ENCODE peak calls at places on chromosomes 3 and 15, in four cellular contexts. G, D, Z and T are unnamed samples.

GRCh38 chr3:146577662-146578061 is 27.5 kb downstream of the PLSCR5 start:
- DNase-seq in G (peak; percentile 52), D (peak; percentile 88), Z (peak; percentile 58), T (no peak)

GRCh38 chr3:50660386-50660785 is 14.3 kb upstream of the DOCK3 start:
- DNase-seq in G (no peak), D (no peak), Z (no peak), T (no peak)

GRCh38 chr3:73453676-73454075 is 171.1 kb downstream of the PDZRN3 start:
- DNase-seq in G (no peak), D (peak; percentile 23), Z (no peak), T (no peak)

GRCh38 chr3:9349321-9350117 is 13.3 kb upstream of the THUMPD3 start:
- DNase-seq in G (peak; percentile 43), D (peak; percentile 70), Z (no peak), T (no peak)

GRCh38 chr15:78637776-78638435 is 3.1 kb downstream of the CHRNB4 start:
- DNase-seq in G (no peak), D (no peak), Z (no peak), T (no peak)

GRCh38 chr3:156304406-156304805 is 184.0 kb downstream of the KCNAB1 start:
- DNase-seq in G (no peak), D (peak; percentile 60), Z (no peak), T (no peak)

GRCh38 chr3:48429416-48430358 is at the start of gene PLXNB1:
- DNase-seq in G (peak; percentile 84), D (peak; percentile 70), Z (peak; percentile 95), T (peak; percentile 59)

GRCh38 chr15:81336568-81336967 is 12.6 kb upstream of the STARD5 start:
- DNase-seq in G (peak; percentile 50), D (peak; percentile 58), Z (no peak), T (no peak)

GRCh38 chr15:48802867-48803266 is 8.0 kb downstream of the CEP152 start:
- DNase-seq in G (peak; percentile 11), D (peak; percentile 84), Z (no peak), T (no peak)

DNA sequence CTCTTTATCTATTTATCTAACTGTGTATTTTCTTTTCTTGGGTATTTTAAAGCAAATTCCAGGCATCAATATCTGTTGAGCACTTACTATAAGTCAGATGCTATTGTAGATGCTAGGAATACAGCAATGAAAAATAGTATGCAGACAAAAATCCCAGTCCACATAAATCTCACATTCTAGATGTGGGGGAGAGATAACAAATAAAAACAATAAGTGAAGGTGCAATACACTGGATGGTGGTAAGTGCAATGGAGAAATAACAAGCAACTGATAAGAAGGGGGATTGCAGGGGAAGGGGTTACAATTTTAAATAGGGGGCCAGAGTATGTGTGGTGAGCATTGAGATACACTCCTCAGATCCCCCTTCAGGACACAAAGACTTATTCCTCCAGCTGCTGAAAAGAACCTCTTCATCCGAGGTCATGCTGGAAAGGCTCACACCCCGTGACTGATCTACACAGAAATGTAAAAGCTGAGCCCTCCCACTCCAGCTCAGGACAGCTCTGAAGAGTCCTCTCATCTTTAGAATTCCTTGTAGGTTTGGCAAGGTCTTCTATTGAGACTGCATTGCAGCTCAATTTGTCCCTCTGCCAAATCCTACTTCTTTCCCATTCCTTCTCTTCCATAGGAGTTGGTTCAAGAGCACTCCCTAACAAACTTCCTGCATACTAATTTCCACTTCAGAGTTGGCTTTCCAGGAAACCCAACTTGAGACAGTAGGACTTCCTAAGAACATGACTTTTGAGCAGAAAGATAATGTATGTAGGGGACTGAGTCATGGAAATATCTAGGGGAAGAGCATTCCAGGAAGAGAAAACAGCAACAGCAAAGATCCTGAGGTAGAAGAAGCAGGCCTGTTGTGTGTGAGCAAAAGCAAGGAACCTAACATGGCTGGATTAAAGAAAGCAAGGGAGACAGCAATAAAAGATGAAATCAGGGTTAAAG is 8.1 kb upstream of the SCG3 start:
- DNase-seq in G (no peak), D (no peak), Z (no peak), T (no peak)
- TF ChIP-seq CTCF in G (no peak), D (no peak), Z (no peak), T (no peak)

DNA sequence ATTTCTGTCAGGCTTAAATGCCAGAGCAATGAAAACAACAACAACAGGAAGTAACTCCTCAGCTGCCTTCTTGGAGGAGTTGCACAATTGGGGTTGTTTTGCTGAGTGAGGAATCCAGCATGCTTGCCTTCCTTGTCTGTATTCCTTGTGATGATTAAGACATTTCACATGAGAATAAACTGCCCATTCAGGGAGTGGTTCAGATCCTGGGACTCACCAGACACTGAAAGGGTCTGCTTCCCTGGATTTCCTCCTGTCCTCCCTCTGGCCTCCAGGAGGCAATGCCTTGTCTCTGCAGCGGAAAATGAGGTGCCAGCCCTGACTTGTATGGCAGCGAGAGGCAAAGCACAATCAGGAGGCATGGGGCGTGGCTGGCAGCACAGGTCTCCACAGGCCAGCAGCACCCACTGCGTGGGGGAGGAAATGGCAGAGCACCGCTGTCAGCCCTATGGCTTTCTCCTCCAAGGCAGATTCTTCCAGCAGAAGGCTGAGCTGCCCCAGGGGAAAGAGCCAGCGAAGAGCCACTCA is 41.5 kb downstream of the RBP2 start:
- DNase-seq in G (no peak), D (peak; percentile 86), Z (no peak), T (no peak)
- TF ChIP-seq CTCF in G (no peak), D (no peak), Z (no peak), T (no peak)

DNA sequence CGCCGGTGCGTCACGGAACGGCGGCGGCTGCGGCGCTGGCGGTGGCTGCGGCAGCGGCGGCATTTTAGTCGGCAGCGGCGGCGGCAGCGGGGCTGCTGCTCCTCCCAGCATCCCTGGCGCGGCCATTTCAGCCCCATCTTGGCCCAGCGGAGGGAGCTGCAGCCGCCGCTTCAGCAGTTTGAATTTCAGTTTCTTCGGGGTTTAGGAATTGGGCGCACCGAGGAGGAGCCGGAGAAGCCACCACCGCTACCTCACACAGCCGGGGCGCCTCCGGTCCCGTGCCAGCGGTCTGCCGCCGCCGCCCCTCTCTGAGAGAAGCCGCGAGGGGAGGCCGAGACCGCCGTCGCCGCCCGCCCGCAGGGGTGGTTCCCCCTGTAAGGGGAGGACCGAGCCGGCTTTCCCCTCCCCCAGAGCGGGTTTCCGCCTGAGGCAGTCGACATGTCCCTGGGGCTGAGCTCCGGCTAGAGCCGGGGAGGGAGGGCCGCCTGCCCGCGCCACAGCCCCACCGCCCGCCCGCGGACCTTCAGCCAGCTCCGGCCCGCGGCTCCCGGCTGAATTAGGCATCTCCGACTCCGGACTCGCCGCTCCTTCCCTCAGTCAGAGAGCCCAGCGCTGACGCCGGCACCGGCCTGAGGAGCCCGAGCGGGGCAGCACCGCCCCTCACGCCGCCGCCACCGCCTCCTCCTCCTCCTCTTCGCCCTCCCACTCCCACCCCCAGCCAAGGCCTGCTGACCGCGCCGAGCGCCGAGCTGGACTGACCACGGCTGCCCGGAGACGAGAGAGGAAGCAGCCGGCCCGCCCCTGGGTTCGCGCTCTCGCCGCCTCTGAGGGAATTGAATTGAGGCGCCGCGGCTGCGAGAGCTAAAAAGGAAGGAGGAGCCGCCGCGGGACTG is at the start of gene TSC22D2:
- DNase-seq in G (peak; percentile 94), D (peak; percentile 95), Z (peak; percentile 89), T (peak; percentile 96)
- TF ChIP-seq CTCF in G (no peak), D (no peak), Z (no peak), T (peak; percentile 50)

GRCh38 chr3:120461416-120461815 is 10.6 kb upstream of the FSTL1 start:
- DNase-seq in G (no peak), D (no peak), Z (no peak), T (no peak)
- TF ChIP-seq CTCF in G (no peak), D (no peak), Z (no peak), T (no peak)

GRCh38 chr3:44914936-44915335 is 40.5 kb downstream of the TGM4 start:
- DNase-seq in G (peak; percentile 54), D (peak; percentile 16), Z (no peak), T (no peak)
- TF ChIP-seq CTCF in G (peak; percentile 52), D (peak; percentile 38), Z (no peak), T (peak; percentile 47)